ENCODE peak calls at places on chromosome 6, in five cellular contexts. One of them, this sample, is unnamed.

GRCh38 chr6:85449388-85449817 is 480 bp upstream of the NT5E start:
- DNase-seq in heart left ventricle: no peak
- DNase-seq in neural crest cell: peak
- DNase-seq in fibroblast of pulmonary artery: peak
- DNase-seq in stimulated activated CD4-positive, alpha-beta T cell treated with anti-CD3 and anti-CD28 coated beads, Interleukin-4, amount 100 ng/mL, for 48 hours: no peak
- DNase-seq in this sample: no peak

GRCh38 chr6:40336986-40337780 is 250.0 kb downstream of the LRFN2 start:
- DNase-seq in fibroblast of pulmonary artery: no peak
- DNase-seq in stimulated activated CD4-positive, alpha-beta T cell treated with anti-CD3 and anti-CD28 coated beads, Interleukin-4, amount 100 ng/mL, for 48 hours: no peak
- DNase-seq in neural crest cell: no peak
- DNase-seq in heart left ventricle: no peak
- DNase-seq in this sample: no peak

GRCh38 chr6:52263709-52264320 is 19.5 kb upstream of the IL17F start:
- DNase-seq in stimulated activated CD4-positive, alpha-beta T cell treated with anti-CD3 and anti-CD28 coated beads, Interleukin-4, amount 100 ng/mL, for 48 hours: peak
- DNase-seq in neural crest cell: peak
- DNase-seq in heart left ventricle: peak
- DNase-seq in fibroblast of pulmonary artery: peak
- DNase-seq in this sample: peak

GRCh38 chr6:25175216-25175615 is 104.0 kb upstream of the CARMIL1 start:
- DNase-seq in heart left ventricle: no peak
- DNase-seq in neural crest cell: no peak
- DNase-seq in stimulated activated CD4-positive, alpha-beta T cell treated with anti-CD3 and anti-CD28 coated beads, Interleukin-4, amount 100 ng/mL, for 48 hours: no peak
- DNase-seq in fibroblast of pulmonary artery: peak
- DNase-seq in this sample: no peak

GRCh38 chr6:56593801-56594318 is 48.8 kb downstream of the DST start:
- DNase-seq in fibroblast of pulmonary artery: peak
- DNase-seq in heart left ventricle: no peak
- DNase-seq in stimulated activated CD4-positive, alpha-beta T cell treated with anti-CD3 and anti-CD28 coated beads, Interleukin-4, amount 100 ng/mL, for 48 hours: no peak
- DNase-seq in neural crest cell: no peak
- DNase-seq in this sample: no peak

GRCh38 chr6:129446272-129446851 is 263.6 kb downstream of the ARHGAP18 start:
- DNase-seq in heart left ventricle: no peak
- DNase-seq in fibroblast of pulmonary artery: no peak
- DNase-seq in stimulated activated CD4-positive, alpha-beta T cell treated with anti-CD3 and anti-CD28 coated beads, Interleukin-4, amount 100 ng/mL, for 48 hours: no peak
- DNase-seq in neural crest cell: no peak
- DNase-seq in this sample: no peak

GRCh38 chr6:46410330-46410953 is 80.8 kb downstream of the RCAN2 start:
- DNase-seq in fibroblast of pulmonary artery: peak
- DNase-seq in stimulated activated CD4-positive, alpha-beta T cell treated with anti-CD3 and anti-CD28 coated beads, Interleukin-4, amount 100 ng/mL, for 48 hours: no peak
- DNase-seq in neural crest cell: no peak
- DNase-seq in heart left ventricle: no peak
- DNase-seq in this sample: no peak

GRCh38 chr6:113645576-113645970 is 211.6 kb upstream of the MARCKS start:
- DNase-seq in fibroblast of pulmonary artery: peak
- DNase-seq in neural crest cell: no peak
- DNase-seq in heart left ventricle: no peak
- DNase-seq in stimulated activated CD4-positive, alpha-beta T cell treated with anti-CD3 and anti-CD28 coated beads, Interleukin-4, amount 100 ng/mL, for 48 hours: no peak
- DNase-seq in this sample: no peak

GRCh38 chr6:165404703-165405102 is 95.3 kb upstream of the C6orf118 start:
- DNase-seq in fibroblast of pulmonary artery: peak
- DNase-seq in stimulated activated CD4-positive, alpha-beta T cell treated with anti-CD3 and anti-CD28 coated beads, Interleukin-4, amount 100 ng/mL, for 48 hours: no peak
- DNase-seq in heart left ventricle: no peak
- DNase-seq in neural crest cell: no peak
- DNase-seq in this sample: no peak

GRCh38 chr6:163094881-163095280 is 319.6 kb upstream of the QKI start:
- DNase-seq in stimulated activated CD4-positive, alpha-beta T cell treated with anti-CD3 and anti-CD28 coated beads, Interleukin-4, amount 100 ng/mL, for 48 hours: no peak
- DNase-seq in heart left ventricle: no peak
- DNase-seq in neural crest cell: no peak
- DNase-seq in fibroblast of pulmonary artery: no peak
- DNase-seq in this sample: no peak

GRCh38 chr6:79463721-79464120 is 73.5 kb downstream of the LCA5 start:
- DNase-seq in neural crest cell: no peak
- DNase-seq in heart left ventricle: no peak
- DNase-seq in fibroblast of pulmonary artery: no peak
- DNase-seq in stimulated activated CD4-positive, alpha-beta T cell treated with anti-CD3 and anti-CD28 coated beads, Interleukin-4, amount 100 ng/mL, for 48 hours: no peak
- DNase-seq in this sample: no peak

GRCh38 chr6:161228911-161229591 is 44.8 kb downstream of the AGPAT4 start:
- DNase-seq in fibroblast of pulmonary artery: peak
- DNase-seq in stimulated activated CD4-positive, alpha-beta T cell treated with anti-CD3 and anti-CD28 coated beads, Interleukin-4, amount 100 ng/mL, for 48 hours: no peak
- DNase-seq in heart left ventricle: no peak
- DNase-seq in neural crest cell: no peak
- DNase-seq in this sample: no peak

GRCh38 chr6:42970859-42971612 is 7.9 kb downstream of the PEX6 start:
- DNase-seq in fibroblast of pulmonary artery: no peak
- DNase-seq in stimulated activated CD4-positive, alpha-beta T cell treated with anti-CD3 and anti-CD28 coated beads, Interleukin-4, amount 100 ng/mL, for 48 hours: no peak
- DNase-seq in neural crest cell: no peak
- DNase-seq in heart left ventricle: no peak
- DNase-seq in this sample: no peak

GRCh38 chr6:140130074-140130473 is 755.6 kb upstream of the CITED2 start:
- DNase-seq in fibroblast of pulmonary artery: no peak
- DNase-seq in heart left ventricle: no peak
- DNase-seq in stimulated activated CD4-positive, alpha-beta T cell treated with anti-CD3 and anti-CD28 coated beads, Interleukin-4, amount 100 ng/mL, for 48 hours: no peak
- DNase-seq in neural crest cell: no peak
- DNase-seq in this sample: no peak

GRCh38 chr6:13375360-13375878 is 47.1 kb upstream of the TBC1D7 start:
- DNase-seq in stimulated activated CD4-positive, alpha-beta T cell treated with anti-CD3 and anti-CD28 coated beads, Interleukin-4, amount 100 ng/mL, for 48 hours: peak
- DNase-seq in neural crest cell: no peak
- DNase-seq in heart left ventricle: no peak
- DNase-seq in fibroblast of pulmonary artery: no peak
- DNase-seq in this sample: no peak

This sample was measured in right atrium auricular region.